ENCODE peak calls at places on chromosomes 3 and 15, in four cellular contexts. J is A549, M is IMR-90, P is GM12878. F is an unnamed sample.

GRCh38 chr15:70235347-70235746 is 137.6 kb upstream of the TLE3 start:
- DNase-seq in J (no peak), M (no peak), P (no peak), F (no peak)

GRCh38 chr3:46370784-46371183 is at the start of gene CCR5:
- DNase-seq in J (no peak), M (no peak), P (no peak), F (no peak)

GRCh38 chr3:15682766-15683165 is 81.2 kb downstream of the BTD start:
- DNase-seq in J (no peak), M (peak), P (no peak), F (no peak)

GRCh38 chr3:138949445-138950005 is 2.5 kb downstream of the FOXL2NB start:
- DNase-seq in J (no peak), M (no peak), P (no peak), F (no peak)

GRCh38 chr3:85560088-85560790 is 601.5 kb downstream of the CADM2 start:
- DNase-seq in J (no peak), M (no peak), P (no peak), F (no peak)

GRCh38 chr15:74369756-74370155 is 2.3 kb upstream of the CYP11A1 start:
- DNase-seq in J (no peak), M (no peak), P (no peak), F (no peak)

GRCh38 chr15:76431936-76432335 is 95.4 kb downstream of the ISL2 start:
- DNase-seq in J (no peak), M (peak), P (no peak), F (no peak)

GRCh38 chr3:49716691-49717538 is 2.6 kb downstream of the AMIGO3 start:
- DNase-seq in J (no peak), M (no peak), P (no peak), F (no peak)

GRCh38 chr3:171168086-171168485 is 141.6 kb upstream of the SLC2A2 start:
- DNase-seq in J (peak), M (peak), P (no peak), F (no peak)

GRCh38 chr3:49244589-49245205 is 32.3 kb downstream of the C3orf62 start:
- DNase-seq in J (peak), M (peak), P (no peak), F (peak)

GRCh38 chr3:178350763-178351162 is 185.5 kb upstream of the KCNMB2 start:
- DNase-seq in J (no peak), M (peak), P (no peak), F (no peak)

GRCh38 chr3:122415762-122416654 is at the start of gene WDR5B:
- DNase-seq in J (peak), M (peak), P (peak), F (peak)

GRCh38 chr3:178059124-178059523 is 477.1 kb upstream of the KCNMB2 start:
- DNase-seq in J (no peak), M (peak), P (no peak), F (no peak)

GRCh38 chr3:2706144-2706835 is 403.9 kb downstream of the IL5RA start:
- DNase-seq in J (no peak), M (no peak), P (no peak), F (no peak)

GRCh38 chr3:50189989-50190388 is 1.4 kb upstream of the GNAT1 start:
- DNase-seq in J (no peak), M (no peak), P (no peak), F (no peak)

GRCh38 chr15:59555696-59556095 is 55.9 kb upstream of the GCNT3 start:
- DNase-seq in J (peak), M (no peak), P (no peak), F (no peak)

GRCh38 chr15:31135523-31135922 is 34.0 kb upstream of the TRPM1 start:
- DNase-seq in J (no peak), M (no peak), P (no peak), F (no peak)

GRCh38 chr15:40313531-40314398 is 6.0 kb upstream of the PLCB2 start:
- DNase-seq in J (no peak), M (no peak), P (no peak), F (no peak)

GRCh38 chr3:159169828-159170227 is 368.0 kb downstream of the MFSD1 start:
- DNase-seq in J (peak), M (peak), P (no peak), F (no peak)

GRCh38 chr3:10185804-10186762 is 21.4 kb downstream of the IRAK2 start:
- DNase-seq in J (no peak), M (peak), P (no peak), F (no peak)

GRCh38 chr3:72960812-72961518 is 35.6 kb upstream of the PPP4R2 start:
- DNase-seq in J (no peak), M (peak), P (no peak), F (no peak)

GRCh38 chr3:29057326-29057725 is 223.5 kb upstream of the RBMS3 start:
- DNase-seq in J (no peak), M (peak), P (no peak), F (no peak)

GRCh38 chr3:170724599-170724998 is 138.7 kb upstream of the SLC7A14 start:
- DNase-seq in J (no peak), M (peak), P (no peak), F (no peak)

GRCh38 chr3:79392479-79392878 is 375.3 kb downstream of the ROBO1 start:
- DNase-seq in J (no peak), M (peak), P (no peak), F (no peak)

GRCh38 chr3:78872195-78872594 is 895.6 kb downstream of the ROBO1 start:
- DNase-seq in J (peak), M (no peak), P (no peak), F (no peak)

GRCh38 chr3:75294124-75294523 is 370.0 kb upstream of the FRG2C start:
- DNase-seq in J (peak), M (peak), P (no peak), F (peak)

GRCh38 chr15:62887113-62887570 is 155.4 kb upstream of the TPM1 start:
- DNase-seq in J (no peak), M (peak), P (no peak), F (no peak)
- TF ChIP-seq ELK1 in J (no peak), M (no peak), P (no peak), F (no peak)

GRCh38 chr15:44246521-44247268 is 41.8 kb upstream of the GOLM2 start:
- DNase-seq in J (no peak), M (no peak), P (no peak), F (no peak)

DNA sequence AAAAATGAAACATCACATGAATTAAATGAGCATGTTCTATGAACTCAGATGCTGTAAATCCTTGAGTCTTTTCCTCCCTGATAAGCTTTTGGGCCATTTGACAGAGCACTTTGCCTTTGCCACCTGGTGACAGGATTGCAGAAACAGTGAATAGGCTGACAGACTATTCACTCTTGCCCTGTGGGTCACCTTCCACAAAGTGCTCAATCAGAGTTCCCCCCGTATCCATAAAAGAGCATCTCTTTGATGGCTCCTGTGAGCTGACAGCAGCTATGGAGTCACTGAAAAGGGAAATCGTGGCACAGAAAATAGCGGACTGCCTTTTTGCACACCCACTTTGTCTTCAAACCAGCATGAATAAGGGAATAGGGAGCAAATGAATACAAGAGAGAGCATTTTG is 38.0 kb upstream of the GOLM2 start:
- DNase-seq in J (no peak), M (no peak), P (no peak), F (no peak)
- TF ChIP-seq ELK1 in J (no peak), M (no peak), P (no peak), F (no peak)

GRCh38 chr15:81966628-81967027 is 79.2 kb downstream of the MEX3B start:
- DNase-seq in J (no peak), M (peak), P (no peak), F (no peak)
- TF ChIP-seq ELK1 in J (no peak), M (no peak), P (no peak), F (no peak)

GRCh38 chr3:120908030-120908802 is at the start of gene STXBP5L:
- DNase-seq in J (peak), M (peak), P (no peak), F (peak)
- TF ChIP-seq ELK1 in J (no peak), M (no peak), P (no peak), F (no peak)

GRCh38 chr15:101004500-101004899 is 85.3 kb downstream of the LRRK1 start:
- DNase-seq in J (no peak), M (no peak), P (no peak), F (no peak)
- TF ChIP-seq ELK1 in J (no peak), M (no peak), P (no peak), F (no peak)

GRCh38 chr3:69009559-69010410 is 3.7 kb downstream of the EOGT start:
- DNase-seq in J (no peak), M (peak), P (no peak), F (no peak)
- TF ChIP-seq ELK1 in J (no peak), M (no peak), P (no peak), F (no peak)

GRCh38 chr3:195249858-195250464 is 21.0 kb downstream of the XXYLT1 start:
- DNase-seq in J (no peak), M (no peak), P (no peak), F (no peak)

GRCh38 chr3:195251336-195252065 is 19.5 kb downstream of the XXYLT1 start:
- DNase-seq in J (no peak), M (no peak), P (no peak), F (no peak)

GRCh38 chr3:195248281-195248680 is 22.7 kb downstream of the XXYLT1 start:
- DNase-seq in J (no peak), M (no peak), P (no peak), F (no peak)

GRCh38 chr3:195249057-195249770 is 21.7 kb downstream of the XXYLT1 start:
- DNase-seq in J (no peak), M (no peak), P (no peak), F (no peak)

DNA sequence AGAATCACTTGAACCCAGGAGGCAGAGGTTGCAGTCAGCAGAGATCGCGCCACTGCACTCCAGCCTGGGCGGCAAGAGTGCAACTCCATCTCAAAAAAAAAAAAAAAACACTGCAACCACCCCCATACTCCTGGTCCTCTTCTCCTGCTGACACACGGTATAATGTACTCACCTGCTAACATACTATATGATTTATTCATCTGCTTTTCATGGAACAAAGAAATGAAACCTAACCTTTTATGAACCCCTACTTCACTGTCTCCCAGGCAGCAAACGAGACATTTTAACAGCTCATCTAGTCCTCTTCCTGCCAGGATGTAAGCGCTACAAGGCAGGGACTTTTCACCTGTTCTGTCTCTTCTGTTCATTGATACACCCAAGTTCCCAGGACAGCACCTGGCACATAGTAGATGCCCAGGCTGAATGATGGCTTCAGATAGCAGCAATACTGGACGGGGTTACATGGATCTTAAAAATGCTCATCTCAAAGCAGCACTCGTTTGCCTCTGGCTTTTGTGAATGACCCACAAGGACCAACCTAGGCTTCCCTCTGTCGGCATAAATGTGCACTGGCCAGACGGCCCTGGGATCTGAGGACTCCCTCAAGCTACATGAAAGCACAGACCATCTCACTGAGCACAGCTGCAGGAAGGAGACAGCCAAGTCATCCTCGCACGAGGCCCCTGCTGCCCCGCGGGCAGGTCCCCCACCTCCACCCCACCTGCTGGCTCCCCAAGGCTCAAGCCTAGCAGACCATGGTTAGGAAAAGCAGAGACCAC is 20.3 kb downstream of the XXYLT1 start:
- DNase-seq in J (no peak), M (no peak), P (no peak), F (no peak)
- TF ChIP-seq ELK1 in J (no peak), M (no peak), P (no peak), F (no peak)

DNA sequence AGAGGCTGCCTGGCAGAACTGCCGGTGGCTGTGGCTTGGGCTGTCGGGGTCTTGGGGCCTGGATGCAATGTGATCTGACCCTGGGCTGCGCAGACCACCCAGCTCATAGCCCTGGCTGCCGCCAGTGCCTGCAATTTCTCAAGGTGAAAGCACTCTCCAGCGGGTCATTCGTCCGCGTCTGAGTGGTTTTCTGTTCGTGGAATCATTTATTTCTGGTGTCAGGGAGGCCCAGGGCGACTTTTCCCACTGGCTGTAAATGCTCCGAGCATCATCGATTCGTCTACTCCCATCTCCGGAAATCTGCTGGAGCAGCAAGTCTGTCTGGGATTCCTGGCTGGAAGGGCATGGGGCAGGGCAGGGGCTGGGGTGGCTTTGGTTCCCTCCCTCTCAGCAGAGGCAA is 40.6 kb upstream of the ADPGK start:
- DNase-seq in J (no peak), M (no peak), P (no peak), F (no peak)
- TF ChIP-seq ELK1 in J (no peak), M (no peak), P (no peak), F (no peak)